ENCODE peak calls at places on chromosome 20, in six cellular contexts. P, T, O, H, M and J are unnamed samples.

GRCh38 chr20:62025832-62026563 is 39.7 kb downstream of the TAF4 start:
- DNase-seq in P (no peak), T (peak), O (no peak), H (no peak), M (no peak), J (peak)

GRCh38 chr20:47857142-47857993 is 72.1 kb upstream of the SULF2 start:
- DNase-seq in P (peak), T (no peak), O (no peak), H (peak), M (peak), J (no peak)

GRCh38 chr20:51311636-51312479 is 230.7 kb downstream of the NFATC2 start:
- DNase-seq in P (no peak), T (no peak), O (peak), H (no peak), M (no peak), J (no peak)

GRCh38 chr20:24866008-24866407 is 83.1 kb upstream of the CST7 start:
- DNase-seq in P (no peak), T (no peak), O (no peak), H (no peak), M (no peak), J (no peak)

GRCh38 chr20:57659131-57659788 is 39.0 kb upstream of the ZBP1 start:
- DNase-seq in P (no peak), T (no peak), O (peak), H (no peak), M (no peak), J (no peak)

GRCh38 chr20:33686984-33687366 is 790 bp upstream of the E2F1 start:
- DNase-seq in P (no peak), T (no peak), O (no peak), H (no peak), M (no peak), J (no peak)

GRCh38 chr20:50113420-50114224 is 672 bp upstream of the UBE2V1 start:
- DNase-seq in P (peak), T (no peak), O (no peak), H (no peak), M (no peak), J (peak)

GRCh38 chr20:53707341-53708102 is 113.9 kb upstream of the ZNF217 start:
- DNase-seq in P (no peak), T (no peak), O (no peak), H (no peak), M (no peak), J (no peak)

GRCh38 chr20:63518946-63519764 is 1.4 kb upstream of the PPDPF start:
- DNase-seq in P (no peak), T (no peak), O (peak), H (peak), M (no peak), J (no peak)

GRCh38 chr20:9415426-9415825 is 99.0 kb upstream of the LAMP5 start:
- DNase-seq in P (no peak), T (no peak), O (no peak), H (no peak), M (no peak), J (no peak)

GRCh38 chr20:63775096-63775978 is 35.8 kb downstream of the SLC2A4RG start:
- DNase-seq in P (peak), T (no peak), O (peak), H (peak), M (no peak), J (no peak)

GRCh38 chr20:24797864-24798655 is 151.0 kb upstream of the CST7 start:
- DNase-seq in P (no peak), T (no peak), O (no peak), H (no peak), M (no peak), J (no peak)

GRCh38 chr20:22385602-22386299 is 198.6 kb downstream of the FOXA2 start:
- DNase-seq in P (peak), T (no peak), O (peak), H (no peak), M (peak), J (no peak)

GRCh38 chr20:12113468-12114371 is 196.0 kb downstream of the BTBD3 start:
- DNase-seq in P (no peak), T (peak), O (no peak), H (no peak), M (peak), J (no peak)

GRCh38 chr20:63828124-63828523 is 2.9 kb downstream of the ZBTB46 start:
- DNase-seq in P (no peak), T (no peak), O (no peak), H (no peak), M (no peak), J (no peak)

GRCh38 chr20:33277471-33278441 is 5.3 kb upstream of the BPIFB1 start:
- DNase-seq in P (no peak), T (no peak), O (peak), H (no peak), M (no peak), J (no peak)

GRCh38 chr20:709864-710761 is 34.5 kb upstream of the SCRT2 start:
- DNase-seq in P (no peak), T (no peak), O (peak), H (no peak), M (no peak), J (no peak)